ENCODE peak calls at places on chromosomes 16 and 17, in five cellular contexts. D is trophoblast cell, X is H1, F is mesenchymal stem cell, Z is H9. U is an unnamed sample.

GRCh38 chr16:29645699-29646187 is 17.3 kb upstream of the SPN start:
- DNase-seq in D (peak), F (no peak), X (no peak), Z (no peak), U (no peak)

GRCh38 chr16:85018529-85019236 is 7.3 kb upstream of the ZDHHC7 start:
- DNase-seq in D (peak), Z (no peak), F (no peak), X (no peak), U (no peak)

GRCh38 chr16:86772671-86773338 is 194.5 kb downstream of the FOXL1 start:
- DNase-seq in D (no peak), Z (no peak), X (no peak), F (peak), U (peak)

GRCh38 chr17:37781451-37781850 is 36.6 kb upstream of the HNF1B start:
- DNase-seq in Z (no peak), D (no peak), X (no peak), F (no peak), U (peak)

GRCh38 chr16:87918866-87919680 is 17.3 kb downstream of the CA5A start:
- DNase-seq in D (no peak), Z (no peak), X (no peak), F (no peak), U (no peak)

GRCh38 chr17:19897901-19898300 is 30.2 kb upstream of the ULK2 start:
- DNase-seq in F (peak), D (peak), X (no peak), Z (no peak), U (peak)

GRCh38 chr17:73519011-73519410 is 125.2 kb downstream of the SDK2 start:
- DNase-seq in F (no peak), X (no peak), Z (no peak), D (no peak), U (no peak)

GRCh38 chr16:82404586-82405315 is 222.0 kb upstream of the CDH13 start:
- DNase-seq in D (no peak), F (no peak), Z (no peak), X (no peak), U (no peak)

GRCh38 chr17:66459811-66460270 is 157.4 kb downstream of the PRKCA start:
- DNase-seq in Z (no peak), D (peak), F (peak), X (no peak), U (peak)

GRCh38 chr17:77392376-77393273 is 251.9 kb downstream of the SEC14L1 start:
- DNase-seq in Z (peak), F (no peak), X (peak), D (no peak), U (no peak)
- H2BK5ac ChIP-seq in Z (no peak), F (no peak), X (peak), D (no peak), U (peak)

GRCh38 chr17:50144346-50144745 is 6.1 kb downstream of the PPP1R9B start:
- DNase-seq in D (no peak), X (no peak), Z (no peak), F (no peak), U (no peak)

GRCh38 chr17:50144845-50145531 is 5.5 kb downstream of the PPP1R9B start:
- DNase-seq in F (no peak), D (peak), Z (no peak), X (no peak), U (no peak)

GRCh38 chr17:50146927-50147640 is 3.4 kb downstream of the PPP1R9B start:
- DNase-seq in X (no peak), Z (no peak), D (no peak), F (no peak), U (no peak)

GRCh38 chr17:50146230-50146926 is 4.1 kb downstream of the PPP1R9B start:
- DNase-seq in X (no peak), F (no peak), Z (no peak), D (no peak), U (no peak)

GRCh38 chr17:50145532-50146229 is 4.8 kb downstream of the PPP1R9B start:
- DNase-seq in X (no peak), Z (no peak), F (no peak), D (no peak), U (no peak)
- H3K14ac ChIP-seq in X (no peak), Z (no peak), F (no peak), D (no peak), U (no peak)

DNA sequence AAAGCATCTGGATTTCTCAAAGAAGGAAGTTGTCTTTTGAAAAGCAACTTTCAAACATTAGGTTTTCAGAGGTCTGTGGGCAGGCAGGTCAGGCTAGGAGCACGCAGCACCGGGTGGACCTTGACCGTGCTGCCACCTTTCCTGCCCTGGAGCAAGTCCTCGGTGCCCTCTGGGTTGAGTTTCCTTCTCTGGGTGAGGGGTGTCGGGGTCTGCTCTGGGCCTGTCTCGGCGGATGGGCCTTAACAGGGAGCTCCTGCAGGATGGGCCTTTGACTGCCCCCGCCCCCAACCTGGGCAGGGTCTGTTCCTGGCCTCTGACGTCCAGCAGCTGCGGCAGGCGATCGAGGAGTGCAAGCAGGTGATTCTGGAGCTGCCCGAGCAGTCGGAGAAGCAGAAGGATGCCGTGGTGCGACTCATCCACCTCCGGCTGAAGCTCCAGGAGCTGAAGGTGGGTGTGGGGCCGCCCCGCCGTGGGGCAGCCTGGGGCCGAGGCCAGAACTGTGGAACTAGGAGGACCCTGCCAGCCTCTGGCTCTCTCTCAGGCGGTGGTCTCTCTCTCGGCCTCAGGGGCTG is 8.7 kb downstream of the DEF8 start:
- DNase-seq in D (no peak), Z (no peak), X (no peak), F (no peak), U (no peak)
- H2BK5ac ChIP-seq in D (no peak), Z (no peak), X (no peak), F (no peak), U (no peak)

GRCh38 chr17:55093358-55093757 is 124.8 kb downstream of the STXBP4 start:
- DNase-seq in Z (no peak), X (no peak), F (no peak), D (no peak), U (no peak)

GRCh38 chr17:55098765-55099164 is 130.2 kb downstream of the STXBP4 start:
- DNase-seq in X (no peak), F (no peak), Z (no peak), D (no peak), U (no peak)
- H3K14ac ChIP-seq in X (no peak), F (no peak), Z (no peak), D (no peak), U (no peak)

DNA sequence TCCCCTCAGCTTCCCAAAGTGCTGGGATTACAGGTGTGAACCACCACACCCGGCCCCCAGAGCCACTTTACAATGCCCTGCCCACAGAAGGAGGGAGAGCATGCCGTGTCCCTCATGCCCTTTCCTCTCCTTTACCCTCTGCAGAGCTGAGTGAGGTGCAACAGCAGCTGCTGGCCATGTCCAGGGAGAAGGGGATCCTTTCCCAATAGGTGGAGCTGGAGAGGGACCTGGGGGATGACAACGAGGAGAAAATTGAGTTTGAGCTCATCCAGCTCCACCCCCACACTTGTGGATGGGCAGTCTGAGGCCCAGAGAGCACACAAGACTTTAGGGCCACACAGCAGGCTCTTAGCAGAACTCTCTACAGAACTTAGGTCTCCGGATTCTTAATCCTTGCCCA is 7.9 kb upstream of the GSDMA start:
- DNase-seq in Z (peak), D (no peak), F (no peak), X (no peak), U (no peak)
- H2BK5ac ChIP-seq in Z (no peak), D (no peak), F (no peak), X (no peak), U (no peak)

GRCh38 chr16:8863594-8864424 is 5.0 kb downstream of the CARHSP1 start:
- DNase-seq in Z (peak), F (peak), X (no peak), D (no peak), U (no peak)
- H3K14ac ChIP-seq in Z (no peak), F (no peak), X (peak), D (peak), U (no peak)

GRCh38 chr16:27204232-27204915 is 1.0 kb downstream of the KDM8 start:
- DNase-seq in D (no peak), F (no peak), Z (no peak), X (no peak), U (no peak)
- H2BK5ac ChIP-seq in D (peak), F (peak), Z (no peak), X (peak), U (peak)

DNA sequence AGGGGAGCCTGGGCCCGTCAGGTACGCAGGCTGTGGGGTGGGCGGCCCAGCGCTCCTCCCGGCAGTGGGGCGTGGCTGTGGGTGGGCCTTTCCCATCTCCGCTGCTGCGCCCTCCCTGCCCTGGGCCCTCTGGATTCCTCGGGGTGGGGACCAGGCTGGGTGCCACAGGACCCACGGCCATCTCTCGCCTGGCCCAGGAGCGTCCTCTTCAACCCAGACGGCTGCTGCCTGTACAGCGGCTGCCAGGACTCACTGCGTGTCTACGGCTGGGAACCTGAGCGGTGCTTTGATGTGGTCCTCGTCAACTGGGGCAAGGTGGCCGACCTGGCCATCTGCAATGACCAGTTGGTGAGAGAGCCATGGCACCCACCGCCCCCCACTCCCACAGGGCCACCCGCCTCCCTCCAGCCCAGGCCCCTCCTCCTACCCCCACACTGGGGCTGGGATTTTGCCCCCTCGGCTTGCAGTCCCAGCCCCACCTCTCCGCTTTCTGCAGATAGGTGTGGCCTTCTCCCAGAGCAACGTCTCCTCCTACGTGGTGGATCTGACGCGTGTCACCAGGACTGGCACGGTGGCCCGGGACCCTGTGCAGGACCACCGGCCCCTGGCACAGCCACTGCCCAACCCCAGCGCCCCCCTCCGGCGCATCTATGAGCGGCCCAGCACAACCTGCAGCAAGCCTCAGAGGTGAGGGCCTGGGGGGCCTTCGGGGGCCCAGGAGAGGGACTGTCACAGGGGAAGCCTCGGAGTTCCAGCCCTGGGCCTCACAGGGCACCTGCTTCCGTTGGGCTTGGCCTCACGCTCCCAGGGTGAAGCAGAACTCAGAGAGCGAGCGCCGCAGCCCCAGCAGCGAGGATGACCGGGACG is 17.2 kb downstream of the KATNB1 start:
- DNase-seq in X (peak), Z (no peak), D (no peak), F (no peak), U (no peak)
- H3K14ac ChIP-seq in X (no peak), Z (no peak), D (no peak), F (no peak), U (no peak)

U was measured in IMR-90.